ENCODE peak calls at places on chromosomes 5 and 9, in four cellular contexts. One of them, this sample, is unnamed.

GRCh38 chr5:39093351-39093749 is 19.2 kb upstream of the RICTOR start:
- DNase-seq in neural progenitor cell: no peak
- DNase-seq in heart right ventricle: no peak
- DNase-seq in PC-3: peak; percentile 73
- DNase-seq in this sample: no peak

GRCh38 chr5:172455511-172456061 is 1.3 kb upstream of the SH3PXD2B start:
- DNase-seq in neural progenitor cell: peak; percentile 27
- DNase-seq in heart right ventricle: no peak
- DNase-seq in PC-3: no peak
- DNase-seq in this sample: no peak

GRCh38 chr9:15725953-15726352 is 173.1 kb downstream of the CCDC171 start:
- DNase-seq in neural progenitor cell: no peak
- DNase-seq in heart right ventricle: no peak
- DNase-seq in PC-3: peak; percentile 8
- DNase-seq in this sample: no peak

GRCh38 chr9:68476889-68477288 is 63.8 kb downstream of the TMEM252 start:
- DNase-seq in neural progenitor cell: no peak
- DNase-seq in heart right ventricle: peak; percentile 51
- DNase-seq in PC-3: no peak
- DNase-seq in this sample: no peak

GRCh38 chr9:131500377-131500776 is 2.3 kb upstream of the POMT1 start:
- DNase-seq in neural progenitor cell: no peak
- DNase-seq in heart right ventricle: no peak
- DNase-seq in PC-3: no peak
- DNase-seq in this sample: no peak

GRCh38 chr5:94849821-94850736 is 231.6 kb downstream of the SLF1 start:
- DNase-seq in neural progenitor cell: peak; percentile 75
- DNase-seq in heart right ventricle: no peak
- DNase-seq in PC-3: peak; percentile 51
- DNase-seq in this sample: no peak

GRCh38 chr9:92882276-92882675 is 4.4 kb upstream of the ZNF484 start:
- DNase-seq in neural progenitor cell: no peak
- DNase-seq in heart right ventricle: no peak
- DNase-seq in PC-3: no peak
- DNase-seq in this sample: no peak

GRCh38 chr9:136310273-136311030 is 6.6 kb upstream of the CCDC187 start:
- DNase-seq in neural progenitor cell: no peak
- DNase-seq in heart right ventricle: no peak
- DNase-seq in PC-3: no peak
- DNase-seq in this sample: no peak

GRCh38 chr5:16644301-16644889 is 27.6 kb upstream of the RETREG1 start:
- DNase-seq in neural progenitor cell: no peak
- DNase-seq in heart right ventricle: no peak
- DNase-seq in PC-3: no peak
- DNase-seq in this sample: no peak

GRCh38 chr9:134294228-134295071 is 31.8 kb upstream of the RXRA start:
- DNase-seq in neural progenitor cell: peak; percentile 66
- DNase-seq in heart right ventricle: peak; percentile 30
- DNase-seq in PC-3: no peak
- DNase-seq in this sample: no peak

GRCh38 chr5:136222575-136223235 is 29.7 kb upstream of the SMIM32 start:
- DNase-seq in neural progenitor cell: no peak
- DNase-seq in heart right ventricle: no peak
- DNase-seq in PC-3: peak; percentile 39
- DNase-seq in this sample: no peak

GRCh38 chr5:10503321-10503720 is 60.5 kb upstream of the ANKRD33B start:
- DNase-seq in neural progenitor cell: no peak
- DNase-seq in heart right ventricle: no peak
- DNase-seq in PC-3: no peak
- DNase-seq in this sample: no peak

GRCh38 chr9:121807069-121807917 is 155.9 kb downstream of the DAB2IP start:
- DNase-seq in neural progenitor cell: no peak
- DNase-seq in heart right ventricle: no peak
- DNase-seq in PC-3: no peak
- DNase-seq in this sample: no peak

GRCh38 chr9:92738661-92739081 is 26.0 kb downstream of the BICD2 start:
- DNase-seq in neural progenitor cell: no peak
- DNase-seq in heart right ventricle: no peak
- DNase-seq in PC-3: no peak
- DNase-seq in this sample: no peak

GRCh38 chr5:96336351-96336985 is 96.6 kb downstream of the PCSK1 start:
- DNase-seq in neural progenitor cell: peak; percentile 81
- DNase-seq in heart right ventricle: peak; percentile 78
- DNase-seq in PC-3: peak; percentile 85
- DNase-seq in this sample: peak; percentile 63

GRCh38 chr5:74539986-74540385 is 100.5 kb downstream of the ENC1 start:
- DNase-seq in neural progenitor cell: no peak
- DNase-seq in heart right ventricle: no peak
- DNase-seq in PC-3: no peak
- DNase-seq in this sample: no peak

GRCh38 chr5:131209506-131210191 is 38.9 kb downstream of the LYRM7 start:
- DNase-seq in neural progenitor cell: peak; percentile 74
- DNase-seq in heart right ventricle: no peak
- DNase-seq in PC-3: no peak
- DNase-seq in this sample: no peak

GRCh38 chr5:106601605-106602004 is 1069.1 kb downstream of the EFNA5 start:
- DNase-seq in neural progenitor cell: no peak
- DNase-seq in heart right ventricle: no peak
- DNase-seq in PC-3: peak; percentile 16
- DNase-seq in this sample: no peak

GRCh38 chr5:138661991-138662434 is 86.8 kb upstream of the HSPA9 start:
- DNase-seq in neural progenitor cell: no peak
- DNase-seq in heart right ventricle: no peak
- DNase-seq in PC-3: no peak
- DNase-seq in this sample: no peak

GRCh38 chr9:77910216-77910615 is 121.4 kb downstream of the GNAQ start:
- DNase-seq in neural progenitor cell: no peak
- DNase-seq in heart right ventricle: no peak
- DNase-seq in PC-3: no peak
- DNase-seq in this sample: no peak

GRCh38 chr5:43231977-43232376 is 40.0 kb downstream of the NIM1K start:
- DNase-seq in neural progenitor cell: no peak
- DNase-seq in heart right ventricle: no peak
- DNase-seq in PC-3: peak; percentile 64
- DNase-seq in this sample: no peak

GRCh38 chr9:21334969-21335632 is at the start of gene KLHL9:
- DNase-seq in neural progenitor cell: peak; percentile 96
- DNase-seq in heart right ventricle: peak; percentile 94
- DNase-seq in PC-3: peak; percentile 81
- DNase-seq in this sample: peak; percentile 84

GRCh38 chr5:143372187-143372829 is 31.2 kb downstream of the NR3C1 start:
- DNase-seq in neural progenitor cell: no peak
- DNase-seq in heart right ventricle: no peak
- DNase-seq in PC-3: peak; percentile 70
- DNase-seq in this sample: no peak

GRCh38 chr9:35258665-35259474 is 97.1 kb downstream of the UNC13B start:
- DNase-seq in neural progenitor cell: peak; percentile 71
- DNase-seq in heart right ventricle: peak; percentile 73
- DNase-seq in PC-3: peak; percentile 66
- DNase-seq in this sample: peak; percentile 46

GRCh38 chr5:150789431-150789830 is 10.9 kb downstream of the SMIM3 start:
- DNase-seq in neural progenitor cell: peak; percentile 25
- DNase-seq in heart right ventricle: no peak
- DNase-seq in PC-3: no peak
- DNase-seq in this sample: no peak

GRCh38 chr9:34592895-34593601 is 3.5 kb upstream of the CNTFR start:
- DNase-seq in neural progenitor cell: peak; percentile 76
- DNase-seq in heart right ventricle: peak; percentile 58
- DNase-seq in PC-3: peak; percentile 12
- DNase-seq in this sample: peak; percentile 85

GRCh38 chr5:172223901-172224873 is 30.2 kb downstream of the EFCAB9 start:
- DNase-seq in neural progenitor cell: peak; percentile 56
- DNase-seq in heart right ventricle: no peak
- DNase-seq in PC-3: no peak
- DNase-seq in this sample: no peak

GRCh38 chr9:101860920-101861319 is 122.5 kb upstream of the GRIN3A start:
- DNase-seq in neural progenitor cell: no peak
- DNase-seq in heart right ventricle: no peak
- DNase-seq in PC-3: no peak
- DNase-seq in this sample: no peak

GRCh38 chr9:16868706-16869105 is 1.8 kb downstream of the BNC2 start:
- DNase-seq in neural progenitor cell: no peak
- DNase-seq in heart right ventricle: no peak
- DNase-seq in PC-3: no peak
- DNase-seq in this sample: no peak

GRCh38 chr5:128213340-128213739 is 129.8 kb downstream of the SLC12A2 start:
- DNase-seq in neural progenitor cell: peak; percentile 80
- DNase-seq in heart right ventricle: peak; percentile 59
- DNase-seq in PC-3: peak; percentile 84
- DNase-seq in this sample: no peak

GRCh38 chr9:126327016-126327749 is 554 bp downstream of the MVB12B start:
- DNase-seq in neural progenitor cell: peak; percentile 34
- DNase-seq in heart right ventricle: no peak
- DNase-seq in PC-3: no peak
- DNase-seq in this sample: peak; percentile 43

DNA sequence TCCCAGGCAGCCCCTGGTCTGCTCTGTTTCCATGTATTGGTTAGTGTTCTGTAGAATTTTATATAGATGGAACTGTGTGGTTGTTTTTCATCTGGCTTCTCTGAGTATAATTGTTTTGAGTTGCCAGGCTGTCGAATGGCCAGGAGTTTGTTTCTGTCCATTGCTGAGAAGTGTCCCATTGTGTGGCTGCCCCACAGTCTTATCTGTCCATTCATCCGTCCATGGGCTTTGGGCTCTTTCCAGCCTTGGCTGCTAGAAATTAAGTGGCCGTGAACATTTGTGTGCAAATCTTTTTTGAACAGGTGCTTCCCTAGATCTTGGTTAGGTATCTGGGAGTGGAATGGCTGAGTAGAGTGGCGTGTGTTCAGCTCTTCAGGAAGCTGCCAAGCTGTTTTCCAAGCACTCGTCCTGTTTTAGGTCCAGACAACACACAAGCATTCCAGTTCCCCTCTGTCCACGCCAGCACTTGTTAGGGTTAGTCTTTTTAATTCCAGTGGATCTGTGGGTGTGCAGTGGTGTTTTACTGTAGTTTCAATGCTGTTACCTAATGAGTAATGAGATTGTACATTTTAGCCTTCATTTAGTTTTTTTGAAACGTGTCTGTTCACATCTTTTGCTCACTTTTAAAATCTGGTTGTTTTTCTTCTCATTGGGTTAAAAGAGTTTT is 122.2 kb upstream of the CACNA1B start:
- DNase-seq in neural progenitor cell: no peak
- DNase-seq in heart right ventricle: no peak
- DNase-seq in PC-3: no peak
- DNase-seq in this sample: no peak
- H3K36me3 ChIP-seq in neural progenitor cell: no peaks in the 10 kb centered on the region
- H3K36me3 ChIP-seq in heart right ventricle: no peaks in the 10 kb centered on the region
- H3K36me3 ChIP-seq in PC-3: peaks cover 17% of the 10 kb centered on the region
- H3K36me3 ChIP-seq in this sample: peaks cover 48% of the 10 kb centered on the region

DNA sequence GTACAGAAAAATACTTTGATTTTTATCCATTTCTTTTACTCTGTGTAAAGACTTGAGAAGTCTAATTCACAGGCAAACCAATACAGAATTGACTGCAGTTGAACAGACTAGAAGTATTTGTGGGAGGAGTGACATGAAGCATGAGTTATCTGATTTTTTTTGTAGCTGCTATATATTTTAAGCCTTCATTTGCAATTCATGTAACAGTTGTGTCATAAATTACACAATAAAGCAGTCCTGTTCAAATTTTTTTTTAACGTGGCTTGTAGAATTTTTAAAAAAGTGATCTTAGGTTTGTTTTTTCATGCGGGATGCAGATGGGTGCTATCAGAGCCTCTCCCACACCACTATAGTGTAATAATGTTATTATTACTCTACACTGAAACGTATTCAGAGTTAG is 2.9 kb upstream of the MAML1 start:
- DNase-seq in neural progenitor cell: no peak
- DNase-seq in heart right ventricle: no peak
- DNase-seq in PC-3: no peak
- DNase-seq in this sample: no peak
- H3K4me1 ChIP-seq in neural progenitor cell: peaks cover 7% of the 10 kb centered on the region
- H3K4me1 ChIP-seq in heart right ventricle: peaks cover 14% of the 10 kb centered on the region
- H3K4me1 ChIP-seq in PC-3: peaks cover 19% of the 10 kb centered on the region
- H3K4me1 ChIP-seq in this sample: peaks cover 19% of the 10 kb centered on the region

GRCh38 chr5:132486318-132487094 is 4.1 kb downstream of the IRF1 start:
- DNase-seq in neural progenitor cell: no peak
- DNase-seq in heart right ventricle: no peak
- DNase-seq in PC-3: no peak
- DNase-seq in this sample: no peak
- H3K36me3 ChIP-seq in neural progenitor cell: no peaks in the 10 kb centered on the region
- H3K36me3 ChIP-seq in heart right ventricle: no peaks in the 10 kb centered on the region
- H3K36me3 ChIP-seq in PC-3: peaks cover 48% of the 10 kb centered on the region
- H3K36me3 ChIP-seq in this sample: no peaks in the 10 kb centered on the region

DNA sequence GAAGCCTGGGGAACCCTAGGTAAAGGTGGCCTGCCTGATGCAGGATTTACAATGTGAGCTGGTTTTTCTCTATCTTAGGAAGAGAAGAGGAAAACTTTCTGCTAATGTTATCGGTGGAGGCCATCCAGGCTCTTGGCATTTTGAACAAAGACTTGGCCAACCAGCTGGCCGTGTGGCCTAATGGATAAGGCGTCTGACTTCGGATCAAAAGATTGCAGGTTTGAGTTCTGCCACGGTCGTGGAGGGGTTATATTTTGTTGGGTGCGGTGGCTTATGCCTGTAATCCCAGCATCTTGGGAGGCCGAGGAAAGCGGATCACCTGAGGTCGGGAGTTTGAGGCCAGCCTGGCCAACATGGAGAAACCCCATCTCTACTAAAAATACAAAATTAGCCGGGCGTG is 9.6 kb downstream of the C9orf152 start:
- DNase-seq in neural progenitor cell: no peak
- DNase-seq in heart right ventricle: no peak
- DNase-seq in PC-3: no peak
- DNase-seq in this sample: no peak
- H3K4me1 ChIP-seq in neural progenitor cell: no peaks in the 10 kb centered on the region
- H3K4me1 ChIP-seq in heart right ventricle: no peaks in the 10 kb centered on the region
- H3K4me1 ChIP-seq in PC-3: peaks cover 4% of the 10 kb centered on the region
- H3K4me1 ChIP-seq in this sample: no peaks in the 10 kb centered on the region

GRCh38 chr5:78108564-78108963 is 185.9 kb downstream of the AP3B1 start:
- DNase-seq in neural progenitor cell: peak; percentile 17
- DNase-seq in heart right ventricle: no peak
- DNase-seq in PC-3: no peak
- DNase-seq in this sample: no peak
- H3K36me3 ChIP-seq in neural progenitor cell: peaks cover 7% of the 10 kb centered on the region
- H3K36me3 ChIP-seq in heart right ventricle: no peaks in the 10 kb centered on the region
- H3K36me3 ChIP-seq in PC-3: no peaks in the 10 kb centered on the region
- H3K36me3 ChIP-seq in this sample: peaks cover 22% of the 10 kb centered on the region

DNA sequence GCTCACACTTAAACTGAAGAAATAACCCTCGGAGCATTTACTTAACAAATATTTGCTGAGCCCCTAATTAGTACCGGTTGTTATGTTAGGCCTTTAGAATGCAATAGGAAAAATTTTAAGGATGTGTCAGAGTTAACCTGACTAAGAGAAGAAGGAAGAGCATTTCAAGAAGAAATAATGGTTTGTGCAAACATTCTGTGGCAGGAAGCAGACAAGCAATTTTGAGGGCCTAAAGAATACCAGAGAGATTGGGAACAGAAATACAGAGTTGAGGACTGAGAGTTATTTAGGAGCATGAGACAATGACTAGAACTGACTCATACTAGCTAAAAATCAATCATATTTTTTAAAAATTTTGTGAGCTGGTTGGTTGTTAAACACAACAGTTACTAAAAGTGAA is 218.8 kb downstream of the PRR16 start:
- DNase-seq in neural progenitor cell: no peak
- DNase-seq in heart right ventricle: no peak
- DNase-seq in PC-3: peak; percentile 60
- DNase-seq in this sample: no peak
- H3K4me1 ChIP-seq in neural progenitor cell: peaks cover 5% of the 10 kb centered on the region
- H3K4me1 ChIP-seq in heart right ventricle: no peaks in the 10 kb centered on the region
- H3K4me1 ChIP-seq in PC-3: peaks cover 33% of the 10 kb centered on the region
- H3K4me1 ChIP-seq in this sample: no peaks in the 10 kb centered on the region

This sample was measured in gastrocnemius medialis.